ENCODE peak calls at places on chromosomes 6 and 20, in seven cellular contexts. Z is GM23338, L is lung, N is GM06990, S is GM12865, Q is AG09309, O is psoas muscle. H is an unnamed sample.

GRCh38 chr20:24027229-24027628 is 38.6 kb upstream of the GGTLC1 start:
- DNase-seq in Z (no peak), L (peak; percentile 42), N (peak; percentile 5), S (peak; percentile 33), Q (no peak), O (peak; percentile 64), H (no peak)

GRCh38 chr20:62550087-62550565 is 74.3 kb upstream of the GATA5 start:
- DNase-seq in Z (peak; percentile 47), L (no peak), N (no peak), S (no peak), Q (no peak), O (peak; percentile 95), H (no peak)

GRCh38 chr6:158596861-158597260 is 37.0 kb downstream of the TMEM181 start:
- DNase-seq in Z (no peak), L (no peak), N (no peak), S (no peak), Q (no peak), O (no peak), H (no peak)

GRCh38 chr6:88422831-88423230 is 256.7 kb upstream of the CNR1 start:
- DNase-seq in Z (peak; percentile 42), L (no peak), N (no peak), S (no peak), Q (no peak), O (no peak), H (no peak)

GRCh38 chr6:45548657-45549515 is 171.2 kb upstream of the SUPT3H start:
- DNase-seq in Z (no peak), L (no peak), N (peak; percentile 24), S (peak; percentile 83), Q (no peak), O (no peak), H (peak; percentile 43)

GRCh38 chr6:40504274-40504673 is 82.9 kb downstream of the LRFN2 start:
- DNase-seq in Z (no peak), L (no peak), N (no peak), S (no peak), Q (no peak), O (no peak), H (no peak)

GRCh38 chr20:63223826-63224207 is 7.9 kb upstream of the YTHDF1 start:
- DNase-seq in Z (no peak), L (no peak), N (no peak), S (no peak), Q (no peak), O (no peak), H (no peak)

GRCh38 chr6:167996424-167997199 is 859 bp upstream of the KIF25 start:
- DNase-seq in Z (peak; percentile 75), L (peak; percentile 26), N (no peak), S (peak; percentile 43), Q (no peak), O (no peak), H (no peak)

GRCh38 chr6:35300848-35301247 is 3.2 kb downstream of the DEF6 start:
- DNase-seq in Z (no peak), L (no peak), N (no peak), S (no peak), Q (no peak), O (no peak), H (no peak)

GRCh38 chr6:144415014-144415413 is 129.9 kb downstream of the UTRN start:
- DNase-seq in Z (no peak), L (no peak), N (no peak), S (no peak), Q (no peak), O (no peak), H (no peak)

GRCh38 chr20:51811040-51811351 is 8.7 kb upstream of the SALL4 start:
- DNase-seq in Z (no peak), L (no peak), N (no peak), S (no peak), Q (no peak), O (no peak), H (no peak)

GRCh38 chr20:36479938-36480337 is 61.4 kb upstream of the MYL9 start:
- DNase-seq in Z (peak; percentile 57), L (no peak), N (no peak), S (no peak), Q (no peak), O (no peak), H (no peak)

GRCh38 chr20:54199721-54200176 is 8.1 kb upstream of the PFDN4 start:
- DNase-seq in Z (peak; percentile 88), L (peak; percentile 72), N (no peak), S (peak; percentile 78), Q (no peak), O (peak; percentile 79), H (peak; percentile 57)

GRCh38 chr20:43102394-43102793 is 87.3 kb downstream of the PTPRT start:
- DNase-seq in Z (peak; percentile 2), L (no peak), N (no peak), S (peak; percentile 2), Q (no peak), O (no peak), H (no peak)

GRCh38 chr6:150416120-150416519 is 47.3 kb downstream of the IYD start:
- DNase-seq in Z (no peak), L (no peak), N (no peak), S (no peak), Q (no peak), O (no peak), H (no peak)

GRCh38 chr6:40894962-40895799 is 143.8 kb downstream of the UNC5CL start:
- DNase-seq in Z (peak; percentile 89), L (peak; percentile 56), N (no peak), S (no peak), Q (peak; percentile 17), O (peak; percentile 73), H (no peak)

GRCh38 chr6:7513534-7513933 is 27.9 kb upstream of the DSP start:
- DNase-seq in Z (no peak), L (no peak), N (no peak), S (no peak), Q (no peak), O (no peak), H (no peak)

GRCh38 chr6:170175644-170176620 is 114.9 kb downstream of the DLL1 start:
- DNase-seq in Z (no peak), L (no peak), N (no peak), S (no peak), Q (no peak), O (no peak), H (no peak)

GRCh38 chr20:19211252-19211651 is 1.2 kb upstream of the SLC24A3 start:
- DNase-seq in Z (no peak), L (no peak), N (no peak), S (no peak), Q (no peak), O (no peak), H (no peak)
- TF ChIP-seq CTCF in Z (no peak), L (no peak), N (no peak), S (no peak), Q (no peak), O (no peak), H (no peak)

DNA sequence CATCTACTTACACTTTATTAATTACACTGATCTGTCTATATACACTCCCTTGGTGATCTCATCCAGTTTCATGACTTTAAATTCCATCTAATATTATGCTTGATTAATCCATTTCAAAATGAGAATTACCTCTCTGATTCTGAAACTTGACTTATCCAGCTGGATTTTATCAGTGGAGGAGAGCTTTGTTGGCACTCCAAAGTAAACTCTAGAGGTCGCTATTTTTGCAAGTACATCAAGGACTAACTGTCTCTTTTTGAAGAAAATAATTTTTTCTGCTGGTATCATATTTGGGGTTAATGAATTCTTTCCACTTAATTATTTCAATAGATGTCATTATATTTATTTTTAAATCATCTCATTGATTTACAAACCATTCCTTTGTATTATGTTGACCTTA is 630.3 kb upstream of the MAN1A1 start:
- DNase-seq in Z (peak; percentile 69), L (no peak), N (no peak), S (peak; percentile 8), Q (no peak), O (no peak), H (no peak)
- TF ChIP-seq CTCF in Z (peak; percentile 59), L (no peak), N (peak; percentile 46), S (peak; percentile 37), Q (peak; percentile 36), O (no peak), H (peak; percentile 19)

GRCh38 chr6:142888461-142888860 is 56.5 kb downstream of the HIVEP2 start:
- DNase-seq in Z (no peak), L (no peak), N (no peak), S (no peak), Q (no peak), O (no peak), H (no peak)

GRCh38 chr6:142885182-142885867 is 59.7 kb downstream of the HIVEP2 start:
- DNase-seq in Z (peak; percentile 91), L (peak; percentile 39), N (peak; percentile 63), S (peak; percentile 88), Q (peak; percentile 78), O (no peak), H (peak; percentile 35)

GRCh38 chr6:142887534-142887933 is 57.4 kb downstream of the HIVEP2 start:
- DNase-seq in Z (no peak), L (no peak), N (no peak), S (no peak), Q (no peak), O (no peak), H (no peak)

GRCh38 chr6:142884214-142885035 is 60.6 kb downstream of the HIVEP2 start:
- DNase-seq in Z (peak; percentile 24), L (no peak), N (no peak), S (no peak), Q (no peak), O (no peak), H (no peak)

DNA sequence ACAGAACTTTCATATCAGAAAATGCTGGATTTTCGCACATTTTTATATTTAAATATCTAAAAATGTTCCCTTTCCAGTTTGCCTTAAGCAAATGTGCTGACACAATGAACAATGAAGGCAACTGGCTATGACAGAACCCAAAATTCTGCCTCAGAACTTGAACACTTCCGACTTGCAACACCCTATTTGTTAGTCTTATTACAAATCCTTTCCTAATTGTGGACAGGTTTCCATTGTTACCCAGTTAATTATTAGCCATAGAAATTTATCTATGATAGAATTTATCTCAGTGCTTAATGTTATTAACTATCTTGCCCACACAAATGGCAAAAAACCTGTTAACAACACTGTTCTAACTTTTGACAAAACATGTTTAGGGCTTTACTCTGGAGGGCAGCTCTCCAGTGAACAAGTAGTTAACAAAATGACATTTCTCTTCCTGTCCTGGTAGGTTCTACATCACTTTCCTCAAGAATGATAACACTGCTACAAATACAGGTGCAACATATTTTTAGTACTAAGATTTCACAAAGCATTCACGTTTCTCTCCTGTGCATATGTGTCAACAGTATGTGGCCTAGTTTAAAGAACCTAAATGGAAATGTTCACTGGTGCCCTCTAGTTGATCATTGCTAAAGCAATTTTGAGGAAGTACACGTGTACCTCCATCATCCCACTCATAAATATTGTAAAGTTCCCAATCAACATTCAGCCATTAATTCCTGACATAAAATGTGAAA is 58.4 kb downstream of the HIVEP2 start:
- DNase-seq in Z (peak; percentile 11), L (no peak), N (peak; percentile 63), S (peak; percentile 90), Q (no peak), O (no peak), H (peak; percentile 25)
- TF ChIP-seq CTCF in Z (peak; percentile 21), L (peak; percentile 17), N (peak; percentile 34), S (peak; percentile 28), Q (peak; percentile 31), O (peak; percentile 28), H (peak; percentile 38)

DNA sequence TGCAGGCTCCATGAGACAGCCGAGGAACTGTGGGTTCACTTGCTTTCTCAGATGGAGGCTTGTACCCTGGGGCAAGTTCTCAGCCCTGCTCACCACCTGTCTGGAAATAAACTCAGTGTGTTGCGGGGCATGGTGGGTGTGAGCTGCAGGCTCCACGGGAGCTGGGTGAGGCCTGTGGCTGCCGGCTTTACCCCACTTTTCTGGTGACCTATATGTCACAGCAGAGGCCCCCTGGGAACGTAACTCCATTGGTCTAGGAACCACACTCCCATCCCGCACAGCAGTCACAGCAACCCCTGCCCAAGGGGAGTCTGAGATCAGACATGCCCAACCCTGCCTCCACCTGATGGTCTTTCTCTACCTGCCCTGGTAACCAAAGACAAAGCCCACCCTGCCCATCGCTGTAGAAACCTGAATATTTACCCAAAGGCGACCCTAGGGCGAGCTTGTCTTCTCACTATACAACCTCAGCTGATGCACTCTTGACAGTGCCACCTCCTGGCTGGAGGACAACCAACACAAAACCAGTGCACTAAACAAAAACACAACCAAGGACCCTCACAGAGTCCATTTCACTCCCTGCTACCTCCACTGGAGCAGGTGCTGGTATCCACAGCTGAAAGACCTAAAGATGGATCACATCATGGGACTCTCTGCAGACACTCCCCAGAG is 174.3 kb downstream of the PDE10A start:
- DNase-seq in Z (no peak), L (no peak), N (no peak), S (no peak), Q (no peak), O (no peak), H (no peak)
- TF ChIP-seq CTCF in Z (peak; percentile 37), L (no peak), N (no peak), S (no peak), Q (no peak), O (no peak), H (no peak)